ENCODE peak calls at places on chromosomes 2 and 18, in five cellular contexts. One of them, this sample, is unnamed.

GRCh38 chr18:63322908-63323634 is 3.5 kb upstream of the BCL2 start:
- DNase-seq in AG10803: peak; percentile 73
- DNase-seq in cardiac fibroblast: peak; percentile 86
- DNase-seq in fibroblast of lung: peak; percentile 56
- DNase-seq in upper lobe of right lung: no peak
- DNase-seq in this sample: peak; percentile 75

GRCh38 chr2:8656160-8656641 is 25.7 kb upstream of the ID2 start:
- DNase-seq in AG10803: peak; percentile 85
- DNase-seq in cardiac fibroblast: no peak
- DNase-seq in fibroblast of lung: peak; percentile 74
- DNase-seq in upper lobe of right lung: no peak
- DNase-seq in this sample: no peak

GRCh38 chr2:45342-46130 is 769 bp downstream of the FAM110C start:
- DNase-seq in AG10803: no peak
- DNase-seq in cardiac fibroblast: no peak
- DNase-seq in fibroblast of lung: no peak
- DNase-seq in upper lobe of right lung: peak; percentile 67
- DNase-seq in this sample: no peak

GRCh38 chr18:65459741-65460140 is 291.1 kb upstream of the CDH7 start:
- DNase-seq in AG10803: no peak
- DNase-seq in cardiac fibroblast: no peak
- DNase-seq in fibroblast of lung: no peak
- DNase-seq in upper lobe of right lung: no peak
- DNase-seq in this sample: no peak

GRCh38 chr2:113169002-113169530 is 4.7 kb upstream of the PSD4 start:
- DNase-seq in AG10803: no peak
- DNase-seq in cardiac fibroblast: no peak
- DNase-seq in fibroblast of lung: no peak
- DNase-seq in upper lobe of right lung: no peak
- DNase-seq in this sample: no peak

GRCh38 chr2:144211826-144212225 is 308.1 kb downstream of the ZEB2 start:
- DNase-seq in AG10803: no peak
- DNase-seq in cardiac fibroblast: peak; percentile 6
- DNase-seq in fibroblast of lung: no peak
- DNase-seq in upper lobe of right lung: no peak
- DNase-seq in this sample: no peak

GRCh38 chr2:120568089-120568974 is 167.3 kb upstream of the GLI2 start:
- DNase-seq in AG10803: no peak
- DNase-seq in cardiac fibroblast: no peak
- DNase-seq in fibroblast of lung: peak; percentile 12
- DNase-seq in upper lobe of right lung: no peak
- DNase-seq in this sample: no peak

GRCh38 chr2:112686348-112687217 is 34.2 kb upstream of the NT5DC4 start:
- DNase-seq in AG10803: no peak
- DNase-seq in cardiac fibroblast: no peak
- DNase-seq in fibroblast of lung: no peak
- DNase-seq in upper lobe of right lung: no peak
- DNase-seq in this sample: peak; percentile 19

GRCh38 chr2:96888082-96889011 is 18.5 kb upstream of the SEMA4C start:
- DNase-seq in AG10803: no peak
- DNase-seq in cardiac fibroblast: no peak
- DNase-seq in fibroblast of lung: no peak
- DNase-seq in upper lobe of right lung: peak; percentile 81
- DNase-seq in this sample: no peak

GRCh38 chr18:60499675-60500074 is 127.1 kb upstream of the MC4R start:
- DNase-seq in AG10803: no peak
- DNase-seq in cardiac fibroblast: no peak
- DNase-seq in fibroblast of lung: no peak
- DNase-seq in upper lobe of right lung: no peak
- DNase-seq in this sample: no peak

GRCh38 chr2:46034535-46034934 is 262.7 kb upstream of the EPAS1 start:
- DNase-seq in AG10803: no peak
- DNase-seq in cardiac fibroblast: peak; percentile 21
- DNase-seq in fibroblast of lung: peak; percentile 85
- DNase-seq in upper lobe of right lung: no peak
- DNase-seq in this sample: no peak

GRCh38 chr2:216664593-216665034 is 30.7 kb downstream of the IGFBP5 start:
- DNase-seq in AG10803: no peak
- DNase-seq in cardiac fibroblast: peak; percentile 48
- DNase-seq in fibroblast of lung: peak; percentile 73
- DNase-seq in upper lobe of right lung: no peak
- DNase-seq in this sample: no peak

GRCh38 chr2:127145255-127145899 is 38.4 kb upstream of the BIN1 start:
- DNase-seq in AG10803: peak; percentile 66
- DNase-seq in cardiac fibroblast: no peak
- DNase-seq in fibroblast of lung: peak; percentile 65
- DNase-seq in upper lobe of right lung: no peak
- DNase-seq in this sample: no peak

GRCh38 chr2:18600255-18600613 is 10.9 kb upstream of the NT5C1B start:
- DNase-seq in AG10803: no peak
- DNase-seq in cardiac fibroblast: no peak
- DNase-seq in fibroblast of lung: no peak
- DNase-seq in upper lobe of right lung: no peak
- DNase-seq in this sample: no peak

GRCh38 chr2:191190861-191191552 is 40.2 kb upstream of the STAT4 start:
- DNase-seq in AG10803: no peak
- DNase-seq in cardiac fibroblast: no peak
- DNase-seq in fibroblast of lung: no peak
- DNase-seq in upper lobe of right lung: no peak
- DNase-seq in this sample: no peak

GRCh38 chr2:187390891-187391290 is 57.2 kb downstream of the CALCRL start:
- DNase-seq in AG10803: peak; percentile 80
- DNase-seq in cardiac fibroblast: peak; percentile 52
- DNase-seq in fibroblast of lung: peak; percentile 91
- DNase-seq in upper lobe of right lung: no peak
- DNase-seq in this sample: no peak

GRCh38 chr2:45675130-45675812 is 23.8 kb downstream of the PRKCE start:
- DNase-seq in AG10803: peak; percentile 54
- DNase-seq in cardiac fibroblast: peak; percentile 62
- DNase-seq in fibroblast of lung: no peak
- DNase-seq in upper lobe of right lung: peak; percentile 67
- DNase-seq in this sample: no peak

GRCh38 chr2:5839563-5839962 is 147.4 kb downstream of the SOX11 start:
- DNase-seq in AG10803: no peak
- DNase-seq in cardiac fibroblast: no peak
- DNase-seq in fibroblast of lung: peak; percentile 36
- DNase-seq in upper lobe of right lung: no peak
- DNase-seq in this sample: no peak

GRCh38 chr2:188291617-188292445 is at the start of gene GULP1:
- DNase-seq in AG10803: peak; percentile 64
- DNase-seq in cardiac fibroblast: peak; percentile 74
- DNase-seq in fibroblast of lung: peak; percentile 77
- DNase-seq in upper lobe of right lung: peak; percentile 86
- DNase-seq in this sample: peak; percentile 60

GRCh38 chr2:207258191-207258991 is 92.6 kb upstream of the KLF7 start:
- DNase-seq in AG10803: peak; percentile 100
- DNase-seq in cardiac fibroblast: peak; percentile 99
- DNase-seq in fibroblast of lung: peak; percentile 100
- DNase-seq in upper lobe of right lung: no peak
- DNase-seq in this sample: peak; percentile 96

GRCh38 chr2:8116661-8117060 is 565.2 kb upstream of the ID2 start:
- DNase-seq in AG10803: no peak
- DNase-seq in cardiac fibroblast: no peak
- DNase-seq in fibroblast of lung: no peak
- DNase-seq in upper lobe of right lung: no peak
- DNase-seq in this sample: no peak

GRCh38 chr2:183242937-183243336 is 118.7 kb downstream of the NUP35 start:
- DNase-seq in AG10803: no peak
- DNase-seq in cardiac fibroblast: peak; percentile 14
- DNase-seq in fibroblast of lung: peak; percentile 56
- DNase-seq in upper lobe of right lung: no peak
- DNase-seq in this sample: no peak

GRCh38 chr2:39516347-39517101 is 79.4 kb upstream of the MAP4K3 start:
- DNase-seq in AG10803: peak; percentile 57
- DNase-seq in cardiac fibroblast: peak; percentile 87
- DNase-seq in fibroblast of lung: peak; percentile 55
- DNase-seq in upper lobe of right lung: no peak
- DNase-seq in this sample: no peak

GRCh38 chr2:240933966-240934700 is 28.0 kb downstream of the CROCC2 start:
- DNase-seq in AG10803: no peak
- DNase-seq in cardiac fibroblast: no peak
- DNase-seq in fibroblast of lung: no peak
- DNase-seq in upper lobe of right lung: peak; percentile 51
- DNase-seq in this sample: no peak

GRCh38 chr18:71442830-71443229 is 1101.3 kb downstream of the CBLN2 start:
- DNase-seq in AG10803: no peak
- DNase-seq in cardiac fibroblast: peak; percentile 58
- DNase-seq in fibroblast of lung: peak; percentile 88
- DNase-seq in upper lobe of right lung: no peak
- DNase-seq in this sample: peak; percentile 85

GRCh38 chr2:235444101-235444597 is 49.7 kb upstream of the AGAP1 start:
- DNase-seq in AG10803: no peak
- DNase-seq in cardiac fibroblast: no peak
- DNase-seq in fibroblast of lung: no peak
- DNase-seq in upper lobe of right lung: no peak
- DNase-seq in this sample: no peak

GRCh38 chr2:240250985-240251847 is 110.8 kb upstream of the OTOS start:
- DNase-seq in AG10803: peak; percentile 70
- DNase-seq in cardiac fibroblast: peak; percentile 96
- DNase-seq in fibroblast of lung: peak; percentile 85
- DNase-seq in upper lobe of right lung: peak; percentile 92
- DNase-seq in this sample: peak; percentile 51

GRCh38 chr2:67456441-67456840 is 59.3 kb downstream of the ETAA1 start:
- DNase-seq in AG10803: no peak
- DNase-seq in cardiac fibroblast: no peak
- DNase-seq in fibroblast of lung: no peak
- DNase-seq in upper lobe of right lung: no peak
- DNase-seq in this sample: no peak

GRCh38 chr2:197086500-197086899 is 160.0 kb upstream of the PGAP1 start:
- DNase-seq in AG10803: no peak
- DNase-seq in cardiac fibroblast: no peak
- DNase-seq in fibroblast of lung: no peak
- DNase-seq in upper lobe of right lung: no peak
- DNase-seq in this sample: no peak

GRCh38 chr18:55206941-55207340 is 247.7 kb upstream of the CCDC68 start:
- DNase-seq in AG10803: peak; percentile 22
- DNase-seq in cardiac fibroblast: no peak
- DNase-seq in fibroblast of lung: peak; percentile 57
- DNase-seq in upper lobe of right lung: no peak
- DNase-seq in this sample: no peak

GRCh38 chr2:164485541-164485940 is 135.7 kb downstream of the GRB14 start:
- DNase-seq in AG10803: no peak
- DNase-seq in cardiac fibroblast: peak; percentile 26
- DNase-seq in fibroblast of lung: peak; percentile 61
- DNase-seq in upper lobe of right lung: no peak
- DNase-seq in this sample: no peak

DNA sequence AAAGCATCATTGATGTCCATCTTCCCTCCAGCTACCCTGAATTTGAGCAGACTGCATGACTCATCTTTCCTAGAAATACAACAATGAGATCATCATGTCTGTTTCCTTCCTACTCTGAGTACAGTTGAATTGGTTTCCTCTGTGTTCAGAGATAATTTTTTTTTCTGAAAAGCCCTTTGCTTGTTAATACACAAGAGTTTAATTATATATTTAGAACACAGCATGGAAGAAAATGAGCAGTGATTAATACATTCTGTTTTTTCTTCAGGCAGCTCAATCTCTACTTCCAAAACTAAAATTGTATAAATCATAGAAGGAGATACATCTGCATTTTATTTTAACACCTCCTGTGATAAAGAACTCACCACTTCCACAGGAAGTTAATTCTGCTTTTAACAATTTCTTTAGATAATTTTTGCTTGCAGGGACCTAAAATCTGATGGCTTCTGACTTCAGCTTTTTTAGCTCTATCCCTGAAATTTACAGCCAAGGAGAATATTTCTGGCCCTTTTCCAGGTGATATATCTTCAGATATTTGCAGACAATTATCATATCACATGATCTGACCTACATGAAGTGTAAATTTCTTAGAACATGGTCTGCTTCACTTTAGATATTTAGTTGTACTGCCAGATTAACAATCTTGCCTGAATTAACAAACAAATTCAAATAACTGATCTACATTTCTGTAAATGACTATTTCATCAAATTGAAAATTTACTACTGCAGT is 249.0 kb downstream of the TRIB2 start:
- DNase-seq in AG10803: peak; percentile 43
- DNase-seq in cardiac fibroblast: peak; percentile 67
- DNase-seq in fibroblast of lung: peak; percentile 82
- DNase-seq in upper lobe of right lung: no peak
- DNase-seq in this sample: peak; percentile 24
- TF ChIP-seq CTCF in AG10803: no peak
- TF ChIP-seq CTCF in cardiac fibroblast: no peak
- TF ChIP-seq CTCF in fibroblast of lung: no peak
- TF ChIP-seq CTCF in upper lobe of right lung: no peak
- TF ChIP-seq CTCF in this sample: no peak

GRCh38 chr2:238786792-238787490 is 60.9 kb upstream of the TWIST2 start:
- DNase-seq in AG10803: peak; percentile 87
- DNase-seq in cardiac fibroblast: no peak
- DNase-seq in fibroblast of lung: no peak
- DNase-seq in upper lobe of right lung: no peak
- DNase-seq in this sample: no peak

GRCh38 chr2:238784671-238785527 is 63.0 kb upstream of the TWIST2 start:
- DNase-seq in AG10803: peak; percentile 98
- DNase-seq in cardiac fibroblast: peak; percentile 79
- DNase-seq in fibroblast of lung: peak; percentile 55
- DNase-seq in upper lobe of right lung: peak; percentile 79
- DNase-seq in this sample: peak; percentile 49

GRCh38 chr2:238787507-238787906 is 60.4 kb upstream of the TWIST2 start:
- DNase-seq in AG10803: peak; percentile 63
- DNase-seq in cardiac fibroblast: no peak
- DNase-seq in fibroblast of lung: no peak
- DNase-seq in upper lobe of right lung: no peak
- DNase-seq in this sample: no peak

GRCh38 chr2:238785528-238785860 is 62.4 kb upstream of the TWIST2 start:
- DNase-seq in AG10803: peak; percentile 51
- DNase-seq in cardiac fibroblast: no peak
- DNase-seq in fibroblast of lung: no peak
- DNase-seq in upper lobe of right lung: no peak
- DNase-seq in this sample: no peak

DNA sequence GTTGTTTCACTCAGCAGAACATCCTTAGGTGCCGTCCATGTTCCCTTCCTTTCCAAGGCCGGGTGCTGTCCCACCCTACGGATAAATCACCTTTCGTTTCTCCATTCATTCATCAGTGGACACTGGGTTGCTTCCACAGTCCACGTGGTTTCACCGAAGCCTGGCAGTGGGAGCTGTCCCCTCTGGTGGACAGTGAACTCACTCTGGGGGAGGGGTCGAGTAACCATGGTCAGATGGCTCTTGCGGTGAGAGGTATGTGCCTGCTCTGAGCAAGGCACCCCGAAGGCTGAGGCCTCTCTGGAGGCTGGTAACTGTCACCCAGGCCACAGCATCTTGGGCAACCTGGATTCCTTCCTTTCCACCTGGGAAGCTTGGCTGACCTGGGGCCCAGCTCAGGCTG is 61.5 kb upstream of the TWIST2 start:
- DNase-seq in AG10803: peak; percentile 82
- DNase-seq in cardiac fibroblast: no peak
- DNase-seq in fibroblast of lung: no peak
- DNase-seq in upper lobe of right lung: no peak
- DNase-seq in this sample: no peak
- H3K4me3 ChIP-seq in AG10803: peak overlapping the region; percentile 60
- H3K4me3 ChIP-seq in cardiac fibroblast: no peak overlapping the region
- H3K4me3 ChIP-seq in fibroblast of lung: no peak overlapping the region
- H3K4me3 ChIP-seq in upper lobe of right lung: no peak overlapping the region
- H3K4me3 ChIP-seq in this sample: no peak overlapping the region

GRCh38 chr2:83517727-83518368 is 941.2 kb downstream of the SUCLG1 start:
- DNase-seq in AG10803: no peak
- DNase-seq in cardiac fibroblast: no peak
- DNase-seq in fibroblast of lung: no peak
- DNase-seq in upper lobe of right lung: no peak
- DNase-seq in this sample: no peak
- TF ChIP-seq CTCF in AG10803: no peak
- TF ChIP-seq CTCF in cardiac fibroblast: no peak
- TF ChIP-seq CTCF in fibroblast of lung: no peak
- TF ChIP-seq CTCF in upper lobe of right lung: no peak
- TF ChIP-seq CTCF in this sample: no peak

GRCh38 chr2:69798909-69799526 is 30.4 kb upstream of the GMCL1 start:
- DNase-seq in AG10803: peak; percentile 38
- DNase-seq in cardiac fibroblast: peak; percentile 79
- DNase-seq in fibroblast of lung: peak; percentile 94
- DNase-seq in upper lobe of right lung: no peak
- DNase-seq in this sample: peak; percentile 9
- H3K4me3 ChIP-seq in AG10803: peak overlapping the region; percentile 60
- H3K4me3 ChIP-seq in cardiac fibroblast: peak overlapping the region; percentile 31
- H3K4me3 ChIP-seq in fibroblast of lung: no peak overlapping the region
- H3K4me3 ChIP-seq in upper lobe of right lung: peak overlapping the region; percentile 32
- H3K4me3 ChIP-seq in this sample: peak overlapping the region; percentile 29

This sample was measured in astrocyte of the cerebellum.